ENCODE peak calls at places on chromosomes 5 and 9, in seven cellular contexts. S is GM12864, Y is adipocyte, B is SK-N-SH, J is body of pancreas, M is pancreas, V is left ventricle myocardium inferior. W is an unnamed sample.

GRCh38 chr5:81852277-81853004 is 101.5 kb upstream of the SSBP2 start:
- DNase-seq in Y (peak), V (peak), M (no peak), J (peak), S (no peak), B (peak), W (no peak)

GRCh38 chr5:7317751-7318150 is 78.2 kb upstream of the ADCY2 start:
- DNase-seq in B (no peak), V (no peak), J (no peak), S (no peak), M (no peak), Y (no peak), W (no peak)

GRCh38 chr5:73448451-73449136 is at the start of gene FOXD1:
- DNase-seq in B (peak), V (peak), S (no peak), J (peak), Y (peak), M (no peak), W (no peak)

GRCh38 chr5:892390-893136 is at the start of the genes BRD9 and TRIP13:
- DNase-seq in B (peak), S (no peak), V (peak), Y (peak), J (peak), M (peak), W (peak)

GRCh38 chr9:93009337-93010015 is 49.0 kb upstream of the SUSD3 start:
- DNase-seq in Y (no peak), M (no peak), B (peak), J (no peak), V (no peak), S (no peak), W (no peak)

GRCh38 chr5:135213466-135214239 is 179.6 kb upstream of the PITX1 start:
- DNase-seq in V (no peak), S (no peak), Y (no peak), J (no peak), M (no peak), B (no peak), W (peak)

GRCh38 chr5:143001764-143002351 is 231.7 kb downstream of the ARHGAP26 start:
- DNase-seq in J (no peak), M (no peak), Y (peak), S (no peak), V (no peak), B (no peak), W (no peak)

GRCh38 chr5:52800394-52801213 is 12.9 kb downstream of the ITGA1 start:
- DNase-seq in V (peak), J (peak), M (peak), Y (peak), S (no peak), B (peak), W (peak)

GRCh38 chr9:83959061-83959460 is 21.0 kb downstream of the HNRNPK start:
- DNase-seq in M (no peak), S (no peak), J (no peak), Y (peak), V (no peak), B (no peak), W (no peak)

GRCh38 chr5:83567741-83568530 is 96.4 kb downstream of the VCAN start:
- DNase-seq in J (no peak), V (no peak), S (no peak), Y (peak), B (no peak), M (no peak), W (no peak)

GRCh38 chr9:113309204-113309813 is 6.1 kb upstream of the RNF183 start:
- DNase-seq in S (peak), Y (peak), V (no peak), B (peak), M (peak), J (peak), W (no peak)

GRCh38 chr5:135434591-135435466 is 12.3 kb downstream of the DCANP1 start:
- DNase-seq in J (no peak), Y (no peak), M (no peak), B (no peak), S (no peak), V (no peak), W (no peak)

GRCh38 chr9:9790216-9790872 is 822.5 kb downstream of the PTPRD start:
- DNase-seq in Y (peak), S (peak), M (no peak), V (no peak), B (peak), J (peak), W (no peak)

DNA sequence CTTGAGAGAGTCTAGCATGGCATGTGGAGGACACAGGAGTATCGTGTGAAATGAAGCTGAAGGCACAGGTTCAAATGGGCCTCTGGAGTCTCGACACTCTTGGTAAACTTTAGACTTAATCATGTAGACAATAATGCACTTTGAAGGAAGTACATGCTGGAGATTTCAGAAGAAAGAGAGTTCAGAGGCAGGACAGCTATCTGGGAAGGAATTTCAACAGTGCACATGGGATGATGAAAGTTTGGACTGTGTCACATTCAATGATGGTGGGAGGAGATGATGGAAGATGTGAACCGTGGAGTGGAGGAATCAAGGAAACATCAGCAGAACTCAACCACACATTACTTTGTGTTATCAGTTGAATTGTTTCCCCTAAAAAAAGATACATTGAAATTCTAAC is 88.6 kb upstream of the PAPPA start:
- DNase-seq in Y (peak), J (no peak), M (no peak), V (no peak), S (no peak), B (no peak), W (no peak)
- H3K4me3 ChIP-seq in Y (no peak), J (no peak), M (no peak), V (no peak), S (no peak), B (no peak), W (no peak)

GRCh38 chr9:4762108-4762888 is 21.3 kb upstream of the AK3 start:
- DNase-seq in M (peak), J (peak), Y (peak), B (peak), S (peak), V (peak), W (peak)
- H3K4me3 ChIP-seq in M (peak), J (no peak), Y (no peak), B (no peak), S (peak), V (peak), W (peak)

GRCh38 chr5:155733935-155734334 is 593.0 kb upstream of the SGCD start:
- DNase-seq in B (no peak), Y (no peak), M (no peak), S (no peak), J (no peak), V (no peak), W (no peak)
- H3K4me3 ChIP-seq in B (no peak), Y (no peak), M (no peak), S (no peak), J (no peak), V (no peak), W (no peak)

GRCh38 chr5:174514325-174514724 is 210.1 kb upstream of the MSX2 start:
- DNase-seq in B (no peak), V (no peak), J (no peak), Y (no peak), M (no peak), S (no peak), W (no peak)
- H3K4me3 ChIP-seq in B (no peak), V (no peak), J (no peak), Y (no peak), M (no peak), S (no peak), W (no peak)

DNA sequence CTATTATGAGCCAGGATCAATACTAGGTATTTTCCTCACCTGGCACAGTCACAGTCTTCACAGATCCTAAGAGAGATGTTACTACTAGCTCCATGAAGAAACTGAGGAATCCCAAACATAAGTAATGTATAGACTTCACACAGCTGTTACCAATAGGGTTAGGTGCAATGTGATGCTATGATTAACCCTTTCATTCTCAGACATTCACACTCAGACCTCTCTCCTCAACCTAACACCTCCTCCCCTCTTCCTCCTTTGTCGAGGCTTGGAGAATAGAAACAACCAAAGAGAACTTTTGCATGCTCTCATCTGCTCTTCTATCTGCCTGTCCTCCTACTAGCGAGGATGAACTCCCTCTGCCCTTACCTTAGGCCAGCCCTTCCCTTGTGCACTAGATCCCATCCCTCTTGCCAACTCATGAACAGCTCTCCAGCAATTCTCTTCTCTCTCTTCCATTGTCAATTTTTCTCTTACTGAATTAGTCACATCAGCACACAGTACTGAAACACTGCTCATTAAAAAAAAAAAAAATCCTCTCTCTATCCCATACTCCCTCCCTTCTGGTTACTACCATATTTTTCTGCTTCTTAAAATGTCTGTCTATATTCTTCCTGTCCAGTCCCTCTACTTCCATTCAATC is 47.7 kb downstream of the MAPKAP1 start:
- DNase-seq in V (no peak), Y (no peak), J (no peak), M (no peak), S (no peak), B (no peak), W (no peak)
- H3K4me3 ChIP-seq in V (no peak), Y (no peak), J (no peak), M (no peak), S (no peak), B (no peak), W (no peak)

GRCh38 chr9:130693426-130694191 is at the start of gene EXOSC2:
- DNase-seq in S (peak), B (peak), Y (peak), V (peak), J (peak), M (peak), W (peak)

GRCh38 chr9:130693101-130693425 is 517 bp upstream of the EXOSC2 start:
- DNase-seq in S (no peak), M (no peak), B (no peak), Y (no peak), J (no peak), V (no peak), W (no peak)

GRCh38 chr9:130696139-130696650 is 2.6 kb downstream of the EXOSC2 start:
- DNase-seq in B (no peak), Y (no peak), V (no peak), M (no peak), J (no peak), S (no peak), W (no peak)

GRCh38 chr9:130692365-130692764 is 1.2 kb upstream of the EXOSC2 start:
- DNase-seq in M (no peak), B (peak), S (no peak), J (no peak), Y (no peak), V (no peak), W (no peak)

DNA sequence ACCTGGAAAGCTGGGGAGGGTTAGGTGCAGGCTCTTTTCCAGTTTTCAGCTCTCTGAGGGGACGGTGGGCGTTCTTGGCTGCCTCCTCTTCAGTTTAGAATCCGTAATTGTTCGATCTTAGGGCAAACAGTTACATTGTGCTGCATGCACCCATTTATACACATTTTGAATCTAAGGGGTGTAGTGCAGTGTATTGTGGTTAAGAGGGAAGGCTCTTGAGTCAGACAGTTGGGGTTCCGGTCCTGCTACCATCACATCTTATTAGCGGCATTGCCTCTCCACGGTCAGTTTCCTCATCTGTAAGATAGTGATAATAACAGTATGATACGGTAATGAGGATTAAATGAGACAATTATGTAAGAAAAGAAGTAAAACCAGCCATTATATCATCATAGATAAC is 625 bp downstream of the EXOSC2 start:
- DNase-seq in M (no peak), J (no peak), B (no peak), V (no peak), Y (no peak), S (no peak), W (no peak)
- H3K4me3 ChIP-seq in M (peak), J (peak), B (peak), V (peak), Y (peak), S (peak), W (peak)

GRCh38 chr5:127296321-127296720 is 5.7 kb downstream of the MEGF10 start:
- DNase-seq in S (no peak), J (no peak), Y (peak), M (no peak), V (no peak), B (no peak), W (no peak)
- H3K4me3 ChIP-seq in S (no peak), J (no peak), Y (no peak), M (no peak), V (no peak), B (no peak), W (no peak)

GRCh38 chr5:168528521-168529360 is at the start of gene FBLL1:
- DNase-seq in J (peak), Y (peak), S (no peak), V (no peak), M (no peak), B (peak), W (no peak)
- H3K4me3 ChIP-seq in J (no peak), Y (peak), S (no peak), V (peak), M (peak), B (peak), W (peak)

GRCh38 chr5:160198886-160199409 is 30.4 kb upstream of the FABP6 start:
- DNase-seq in J (no peak), M (no peak), B (no peak), Y (no peak), V (no peak), S (no peak), W (no peak)
- H3K4me3 ChIP-seq in J (no peak), M (peak), B (peak), Y (peak), V (peak), S (peak), W (peak)

DNA sequence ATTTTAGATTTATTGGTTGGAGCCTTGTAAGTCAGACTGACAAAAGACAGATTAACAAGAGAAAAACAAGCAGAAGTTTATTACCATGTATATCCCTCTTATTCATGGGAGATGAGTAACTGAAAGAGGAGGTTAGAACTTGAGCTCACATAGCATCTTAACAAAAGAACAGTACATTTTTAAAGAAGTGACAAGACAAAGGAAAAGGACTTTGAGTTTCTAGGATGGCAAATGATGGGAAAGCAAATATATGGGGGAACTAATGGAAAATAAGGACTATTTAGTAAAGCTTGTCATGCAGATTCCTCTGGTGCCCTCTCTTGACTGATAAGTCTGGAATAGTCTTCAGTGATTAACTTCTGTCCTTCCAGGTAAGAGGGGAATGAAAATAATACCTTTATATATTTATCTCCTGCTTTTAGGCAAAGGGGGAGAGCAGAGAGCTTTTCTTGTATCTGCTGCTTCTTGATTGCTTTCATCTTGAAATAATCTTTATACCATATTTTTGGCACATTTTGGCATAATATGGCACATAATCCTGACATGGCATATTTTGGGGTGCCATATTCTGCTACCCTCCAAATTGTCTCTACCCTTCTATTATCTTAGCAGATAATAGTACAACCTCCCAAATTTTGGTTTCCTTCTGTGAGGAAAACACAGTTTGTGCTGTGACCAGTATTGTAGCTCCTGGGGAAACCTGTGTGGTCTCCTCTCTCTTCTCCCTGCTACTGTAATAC is 206.8 kb downstream of the TMC1 start:
- DNase-seq in B (no peak), V (no peak), J (no peak), S (no peak), M (no peak), Y (no peak), W (no peak)
- H3K4me3 ChIP-seq in B (no peak), V (no peak), J (no peak), S (no peak), M (no peak), Y (no peak), W (no peak)

W was measured in coronary artery.